ENCODE peak calls at places on chromosomes 4 and X, in six cellular contexts. M is NCI-H1694; W is stimulated activated CD4-positive, alpha-beta T cell treated with anti-CD3 and anti-CD28 coated beads, Interleukin-15, amount 100 ng/mL, for 1 hour; P is ACHN; F is cardiac muscle cell; J is T-helper 17 cell. Q is an unnamed sample.

GRCh38 chrX:46637937-46638336 is 64.4 kb downstream of the CHST7 start:
- DNase-seq in P (no peak), W (no peak), F (no peak), M (no peak), J (no peak), Q (no peak)

GRCh38 chrX:48025561-48025960 is 18.8 kb downstream of the SPACA5 start:
- DNase-seq in J (peak), M (peak), F (peak), P (peak), W (no peak), Q (peak)

GRCh38 chr4:181957088-181957487 is 286.1 kb upstream of the TENM3 start:
- DNase-seq in F (no peak), J (no peak), W (no peak), P (no peak), M (no peak), Q (peak)

GRCh38 chrX:6852121-6852520 is 295.4 kb upstream of the STS start:
- DNase-seq in P (no peak), J (no peak), M (no peak), W (no peak), F (no peak), Q (no peak)

GRCh38 chrX:110847334-110847733 is 51.7 kb upstream of the CHRDL1 start:
- DNase-seq in W (no peak), M (peak), J (no peak), P (peak), F (peak), Q (peak)

GRCh38 chr4:60216752-60217151 is 983.4 kb upstream of the ADGRL3 start:
- DNase-seq in J (no peak), P (no peak), F (no peak), W (no peak), M (no peak), Q (no peak)

GRCh38 chr4:92516450-92516849 is 212.7 kb downstream of the GRID2 start:
- DNase-seq in F (no peak), M (no peak), P (no peak), W (no peak), J (no peak), Q (no peak)

GRCh38 chr4:55312491-55313101 is 33.4 kb upstream of the SRD5A3 start:
- DNase-seq in M (no peak), F (peak), P (peak), W (no peak), J (no peak), Q (peak)

GRCh38 chrX:153770606-153771175 is 6.6 kb downstream of the PLXNB3 start:
- DNase-seq in W (no peak), P (no peak), J (no peak), M (no peak), F (no peak), Q (no peak)

GRCh38 chr4:81084029-81084428 is 53.5 kb downstream of the BMP3 start:
- DNase-seq in M (no peak), F (no peak), W (no peak), P (no peak), J (no peak), Q (peak)

GRCh38 chr4:56465599-56466295 is 1.7 kb upstream of the SRP72 start:
- DNase-seq in P (peak), F (no peak), M (no peak), J (no peak), W (no peak), Q (no peak)

GRCh38 chr4:56731857-56732256 is 50.8 kb upstream of the HOPX start:
- DNase-seq in J (no peak), M (no peak), W (no peak), F (no peak), P (no peak), Q (no peak)